ENCODE peak calls at places on chromosome 1, in eight cellular contexts. One of them, this sample, is unnamed.

GRCh38 chr1:68164970-68165369 is 67.4 kb downstream of the WLS start:
- DNase-seq in stimulated activated CD4-positive, alpha-beta T cell treated with anti-CD3 and anti-CD28 coated beads, Interleukin-1b, Interleukin-23, amount 100 ng/mL, for 4 hours: no peak
- DNase-seq in AG09309: no peak
- DNase-seq in thoracic aorta: no peak
- DNase-seq in HEK293T: no peak
- DNase-seq in HT1080: no peak
- DNase-seq in pons: no peak
- DNase-seq in retinal pigment epithelial cell: no peak
- DNase-seq in this sample: no peak

GRCh38 chr1:19311503-19311930 is 427 bp downstream of the AKR7A2 start:
- DNase-seq in HT1080: no peak
- DNase-seq in pons: peak; percentile 8
- DNase-seq in AG09309: no peak
- DNase-seq in thoracic aorta: no peak
- DNase-seq in HEK293T: peak; percentile 15
- DNase-seq in retinal pigment epithelial cell: no peak
- DNase-seq in stimulated activated CD4-positive, alpha-beta T cell treated with anti-CD3 and anti-CD28 coated beads, Interleukin-1b, Interleukin-23, amount 100 ng/mL, for 4 hours: no peak
- DNase-seq in this sample: peak; percentile 65

GRCh38 chr1:113088972-113089371 is 16.0 kb downstream of the LRIG2 start:
- DNase-seq in AG09309: no peak
- DNase-seq in pons: no peak
- DNase-seq in stimulated activated CD4-positive, alpha-beta T cell treated with anti-CD3 and anti-CD28 coated beads, Interleukin-1b, Interleukin-23, amount 100 ng/mL, for 4 hours: no peak
- DNase-seq in HT1080: no peak
- DNase-seq in retinal pigment epithelial cell: no peak
- DNase-seq in thoracic aorta: no peak
- DNase-seq in HEK293T: no peak
- DNase-seq in this sample: no peak

GRCh38 chr1:220843481-220844011 is 35.7 kb upstream of the HLX start:
- DNase-seq in pons: peak; percentile 37
- DNase-seq in thoracic aorta: no peak
- DNase-seq in HT1080: no peak
- DNase-seq in retinal pigment epithelial cell: no peak
- DNase-seq in AG09309: no peak
- DNase-seq in HEK293T: no peak
- DNase-seq in stimulated activated CD4-positive, alpha-beta T cell treated with anti-CD3 and anti-CD28 coated beads, Interleukin-1b, Interleukin-23, amount 100 ng/mL, for 4 hours: no peak
- DNase-seq in this sample: no peak

GRCh38 chr1:177857285-177857684 is 112.6 kb downstream of the SEC16B start:
- DNase-seq in pons: no peak
- DNase-seq in retinal pigment epithelial cell: no peak
- DNase-seq in HT1080: no peak
- DNase-seq in stimulated activated CD4-positive, alpha-beta T cell treated with anti-CD3 and anti-CD28 coated beads, Interleukin-1b, Interleukin-23, amount 100 ng/mL, for 4 hours: no peak
- DNase-seq in AG09309: no peak
- DNase-seq in HEK293T: no peak
- DNase-seq in thoracic aorta: no peak
- DNase-seq in this sample: no peak

GRCh38 chr1:164708596-164708995 is 149.6 kb downstream of the PBX1 start:
- DNase-seq in retinal pigment epithelial cell: no peak
- DNase-seq in AG09309: no peak
- DNase-seq in HT1080: no peak
- DNase-seq in thoracic aorta: no peak
- DNase-seq in HEK293T: no peak
- DNase-seq in stimulated activated CD4-positive, alpha-beta T cell treated with anti-CD3 and anti-CD28 coated beads, Interleukin-1b, Interleukin-23, amount 100 ng/mL, for 4 hours: no peak
- DNase-seq in pons: no peak
- DNase-seq in this sample: no peak

GRCh38 chr1:214939180-214939579 is 143.4 kb upstream of the KCNK2 start:
- DNase-seq in HT1080: no peak
- DNase-seq in thoracic aorta: no peak
- DNase-seq in retinal pigment epithelial cell: no peak
- DNase-seq in pons: no peak
- DNase-seq in stimulated activated CD4-positive, alpha-beta T cell treated with anti-CD3 and anti-CD28 coated beads, Interleukin-1b, Interleukin-23, amount 100 ng/mL, for 4 hours: no peak
- DNase-seq in AG09309: no peak
- DNase-seq in HEK293T: no peak
- DNase-seq in this sample: no peak

GRCh38 chr1:9356021-9356420 is 63.3 kb downstream of the SPSB1 start:
- DNase-seq in pons: no peak
- DNase-seq in thoracic aorta: no peak
- DNase-seq in AG09309: no peak
- DNase-seq in retinal pigment epithelial cell: no peak
- DNase-seq in stimulated activated CD4-positive, alpha-beta T cell treated with anti-CD3 and anti-CD28 coated beads, Interleukin-1b, Interleukin-23, amount 100 ng/mL, for 4 hours: no peak
- DNase-seq in HEK293T: no peak
- DNase-seq in HT1080: no peak
- DNase-seq in this sample: no peak

GRCh38 chr1:32242341-32242851 is 4.6 kb upstream of the FAM167B start:
- DNase-seq in pons: peak; percentile 73
- DNase-seq in stimulated activated CD4-positive, alpha-beta T cell treated with anti-CD3 and anti-CD28 coated beads, Interleukin-1b, Interleukin-23, amount 100 ng/mL, for 4 hours: no peak
- DNase-seq in retinal pigment epithelial cell: no peak
- DNase-seq in thoracic aorta: no peak
- DNase-seq in HEK293T: no peak
- DNase-seq in AG09309: no peak
- DNase-seq in HT1080: no peak
- DNase-seq in this sample: no peak

GRCh38 chr1:91732291-91732953 is 153.5 kb downstream of the TGFBR3 start:
- DNase-seq in retinal pigment epithelial cell: peak; percentile 89
- DNase-seq in pons: no peak
- DNase-seq in HEK293T: peak; percentile 61
- DNase-seq in stimulated activated CD4-positive, alpha-beta T cell treated with anti-CD3 and anti-CD28 coated beads, Interleukin-1b, Interleukin-23, amount 100 ng/mL, for 4 hours: no peak
- DNase-seq in thoracic aorta: no peak
- DNase-seq in HT1080: peak; percentile 90
- DNase-seq in AG09309: no peak
- DNase-seq in this sample: peak; percentile 56

GRCh38 chr1:224054611-224055010 is 59.3 kb upstream of the FBXO28 start:
- DNase-seq in thoracic aorta: no peak
- DNase-seq in retinal pigment epithelial cell: no peak
- DNase-seq in HEK293T: no peak
- DNase-seq in stimulated activated CD4-positive, alpha-beta T cell treated with anti-CD3 and anti-CD28 coated beads, Interleukin-1b, Interleukin-23, amount 100 ng/mL, for 4 hours: no peak
- DNase-seq in pons: no peak
- DNase-seq in HT1080: peak; percentile 17
- DNase-seq in AG09309: no peak
- DNase-seq in this sample: no peak

GRCh38 chr1:181099152-181100014 is 10.9 kb downstream of the IER5 start:
- DNase-seq in HEK293T: peak; percentile 42
- DNase-seq in stimulated activated CD4-positive, alpha-beta T cell treated with anti-CD3 and anti-CD28 coated beads, Interleukin-1b, Interleukin-23, amount 100 ng/mL, for 4 hours: no peak
- DNase-seq in retinal pigment epithelial cell: no peak
- DNase-seq in AG09309: no peak
- DNase-seq in pons: no peak
- DNase-seq in thoracic aorta: no peak
- DNase-seq in HT1080: no peak
- DNase-seq in this sample: no peak

GRCh38 chr1:208160259-208160819 is 83.8 kb downstream of the PLXNA2 start:
- DNase-seq in retinal pigment epithelial cell: no peak
- DNase-seq in HT1080: no peak
- DNase-seq in thoracic aorta: no peak
- DNase-seq in HEK293T: no peak
- DNase-seq in stimulated activated CD4-positive, alpha-beta T cell treated with anti-CD3 and anti-CD28 coated beads, Interleukin-1b, Interleukin-23, amount 100 ng/mL, for 4 hours: no peak
- DNase-seq in AG09309: no peak
- DNase-seq in pons: no peak
- DNase-seq in this sample: no peak